ENCODE peak calls at places on chromosomes 3 and 15, in seven cellular contexts. One of them, this sample, is unnamed.

GRCh38 chr3:172233474-172234277 is 194.3 kb downstream of the FNDC3B start:
- DNase-seq in A172: no peak
- DNase-seq in NCI-H460: no peak
- DNase-seq in Right ventricle myocardium superior: no peak
- DNase-seq in activated effector memory CD4-positive, alpha-beta T cell treated with anti-CD3 and anti-CD28 coated beads, Interleukin-2, amount 50 U/mL, for 16 hours: no peak
- DNase-seq in T-helper 2 cell: no peak
- DNase-seq in amniotic epithelial cell: no peak
- DNase-seq in this sample: no peak

GRCh38 chr15:89665449-89666146 is 10.3 kb upstream of the KIF7 start:
- DNase-seq in A172: no peak
- DNase-seq in activated effector memory CD4-positive, alpha-beta T cell treated with anti-CD3 and anti-CD28 coated beads, Interleukin-2, amount 50 U/mL, for 16 hours: no peak
- DNase-seq in T-helper 2 cell: no peak
- DNase-seq in NCI-H460: peak; percentile 30
- DNase-seq in amniotic epithelial cell: peak; percentile 47
- DNase-seq in Right ventricle myocardium superior: peak; percentile 82
- DNase-seq in this sample: no peak

GRCh38 chr3:129599073-129599472 is 7.4 kb downstream of the PLXND1 start:
- DNase-seq in amniotic epithelial cell: no peak
- DNase-seq in A172: no peak
- DNase-seq in activated effector memory CD4-positive, alpha-beta T cell treated with anti-CD3 and anti-CD28 coated beads, Interleukin-2, amount 50 U/mL, for 16 hours: no peak
- DNase-seq in NCI-H460: no peak
- DNase-seq in Right ventricle myocardium superior: no peak
- DNase-seq in T-helper 2 cell: no peak
- DNase-seq in this sample: no peak

GRCh38 chr3:194136519-194137313 is 768 bp downstream of the HES1 start:
- DNase-seq in activated effector memory CD4-positive, alpha-beta T cell treated with anti-CD3 and anti-CD28 coated beads, Interleukin-2, amount 50 U/mL, for 16 hours: peak; percentile 76
- DNase-seq in NCI-H460: no peak
- DNase-seq in T-helper 2 cell: peak; percentile 42
- DNase-seq in amniotic epithelial cell: peak; percentile 90
- DNase-seq in Right ventricle myocardium superior: peak; percentile 75
- DNase-seq in A172: peak; percentile 72
- DNase-seq in this sample: peak; percentile 22

GRCh38 chr3:134371542-134372324 is 2.5 kb downstream of the AMOTL2 start:
- DNase-seq in activated effector memory CD4-positive, alpha-beta T cell treated with anti-CD3 and anti-CD28 coated beads, Interleukin-2, amount 50 U/mL, for 16 hours: peak; percentile 33
- DNase-seq in NCI-H460: no peak
- DNase-seq in Right ventricle myocardium superior: no peak
- DNase-seq in T-helper 2 cell: no peak
- DNase-seq in A172: peak; percentile 59
- DNase-seq in amniotic epithelial cell: peak; percentile 79
- DNase-seq in this sample: peak; percentile 56

GRCh38 chr3:33975463-33975862 is 177.0 kb downstream of the PDCD6IP start:
- DNase-seq in amniotic epithelial cell: peak; percentile 5
- DNase-seq in Right ventricle myocardium superior: no peak
- DNase-seq in activated effector memory CD4-positive, alpha-beta T cell treated with anti-CD3 and anti-CD28 coated beads, Interleukin-2, amount 50 U/mL, for 16 hours: no peak
- DNase-seq in A172: no peak
- DNase-seq in NCI-H460: no peak
- DNase-seq in T-helper 2 cell: no peak
- DNase-seq in this sample: no peak

GRCh38 chr3:157602424-157602823 is 99.2 kb upstream of the VEPH1 start:
- DNase-seq in Right ventricle myocardium superior: no peak
- DNase-seq in T-helper 2 cell: no peak
- DNase-seq in amniotic epithelial cell: no peak
- DNase-seq in activated effector memory CD4-positive, alpha-beta T cell treated with anti-CD3 and anti-CD28 coated beads, Interleukin-2, amount 50 U/mL, for 16 hours: no peak
- DNase-seq in NCI-H460: no peak
- DNase-seq in A172: no peak
- DNase-seq in this sample: no peak

GRCh38 chr3:118538187-118538586 is 496.5 kb downstream of the IGSF11 start:
- DNase-seq in activated effector memory CD4-positive, alpha-beta T cell treated with anti-CD3 and anti-CD28 coated beads, Interleukin-2, amount 50 U/mL, for 16 hours: no peak
- DNase-seq in Right ventricle myocardium superior: no peak
- DNase-seq in A172: no peak
- DNase-seq in NCI-H460: no peak
- DNase-seq in T-helper 2 cell: no peak
- DNase-seq in amniotic epithelial cell: no peak
- DNase-seq in this sample: no peak

GRCh38 chr3:150147776-150148175 is 177.1 kb upstream of the PFN2 start:
- DNase-seq in NCI-H460: no peak
- DNase-seq in A172: peak; percentile 14
- DNase-seq in Right ventricle myocardium superior: no peak
- DNase-seq in T-helper 2 cell: no peak
- DNase-seq in activated effector memory CD4-positive, alpha-beta T cell treated with anti-CD3 and anti-CD28 coated beads, Interleukin-2, amount 50 U/mL, for 16 hours: no peak
- DNase-seq in amniotic epithelial cell: peak; percentile 71
- DNase-seq in this sample: no peak

GRCh38 chr3:7585052-7585451 is 724.1 kb downstream of the GRM7 start:
- DNase-seq in A172: no peak
- DNase-seq in amniotic epithelial cell: no peak
- DNase-seq in NCI-H460: no peak
- DNase-seq in T-helper 2 cell: no peak
- DNase-seq in activated effector memory CD4-positive, alpha-beta T cell treated with anti-CD3 and anti-CD28 coated beads, Interleukin-2, amount 50 U/mL, for 16 hours: no peak
- DNase-seq in Right ventricle myocardium superior: no peak
- DNase-seq in this sample: no peak

GRCh38 chr3:183515968-183516851 is 39.3 kb downstream of the KLHL6 start:
- DNase-seq in amniotic epithelial cell: no peak
- DNase-seq in activated effector memory CD4-positive, alpha-beta T cell treated with anti-CD3 and anti-CD28 coated beads, Interleukin-2, amount 50 U/mL, for 16 hours: peak; percentile 78
- DNase-seq in T-helper 2 cell: peak; percentile 76
- DNase-seq in NCI-H460: no peak
- DNase-seq in A172: no peak
- DNase-seq in Right ventricle myocardium superior: no peak
- DNase-seq in this sample: no peak

GRCh38 chr15:71761649-71762048 is 48.7 kb upstream of the NR2E3 start:
- DNase-seq in amniotic epithelial cell: peak; percentile 78
- DNase-seq in T-helper 2 cell: no peak
- DNase-seq in Right ventricle myocardium superior: no peak
- DNase-seq in A172: peak; percentile 82
- DNase-seq in NCI-H460: no peak
- DNase-seq in activated effector memory CD4-positive, alpha-beta T cell treated with anti-CD3 and anti-CD28 coated beads, Interleukin-2, amount 50 U/mL, for 16 hours: no peak
- DNase-seq in this sample: peak; percentile 96

GRCh38 chr15:70171224-70171886 is 73.6 kb upstream of the TLE3 start:
- DNase-seq in NCI-H460: no peak
- DNase-seq in Right ventricle myocardium superior: peak; percentile 7
- DNase-seq in T-helper 2 cell: no peak
- DNase-seq in A172: no peak
- DNase-seq in amniotic epithelial cell: peak; percentile 58
- DNase-seq in activated effector memory CD4-positive, alpha-beta T cell treated with anti-CD3 and anti-CD28 coated beads, Interleukin-2, amount 50 U/mL, for 16 hours: no peak
- DNase-seq in this sample: no peak

GRCh38 chr3:185009650-185010049 is 143.2 kb downstream of the C3orf70 start:
- DNase-seq in A172: no peak
- DNase-seq in T-helper 2 cell: no peak
- DNase-seq in Right ventricle myocardium superior: no peak
- DNase-seq in amniotic epithelial cell: no peak
- DNase-seq in NCI-H460: no peak
- DNase-seq in activated effector memory CD4-positive, alpha-beta T cell treated with anti-CD3 and anti-CD28 coated beads, Interleukin-2, amount 50 U/mL, for 16 hours: no peak
- DNase-seq in this sample: no peak

GRCh38 chr15:100338971-100339444 is 2.8 kb downstream of the ADAMTS17 start:
- DNase-seq in A172: peak; percentile 39
- DNase-seq in activated effector memory CD4-positive, alpha-beta T cell treated with anti-CD3 and anti-CD28 coated beads, Interleukin-2, amount 50 U/mL, for 16 hours: peak; percentile 79
- DNase-seq in Right ventricle myocardium superior: peak; percentile 60
- DNase-seq in amniotic epithelial cell: peak; percentile 65
- DNase-seq in T-helper 2 cell: peak; percentile 51
- DNase-seq in NCI-H460: peak; percentile 24
- DNase-seq in this sample: peak; percentile 82

GRCh38 chr15:63971427-63971805 is 74.9 kb downstream of the DAPK2 start:
- DNase-seq in amniotic epithelial cell: no peak
- DNase-seq in Right ventricle myocardium superior: peak; percentile 36
- DNase-seq in A172: no peak
- DNase-seq in activated effector memory CD4-positive, alpha-beta T cell treated with anti-CD3 and anti-CD28 coated beads, Interleukin-2, amount 50 U/mL, for 16 hours: peak; percentile 80
- DNase-seq in T-helper 2 cell: peak; percentile 26
- DNase-seq in NCI-H460: no peak
- DNase-seq in this sample: no peak

GRCh38 chr3:127739347-127740135 is 66.8 kb downstream of the ABTB1 start:
- DNase-seq in activated effector memory CD4-positive, alpha-beta T cell treated with anti-CD3 and anti-CD28 coated beads, Interleukin-2, amount 50 U/mL, for 16 hours: peak; percentile 33
- DNase-seq in T-helper 2 cell: no peak
- DNase-seq in A172: no peak
- DNase-seq in amniotic epithelial cell: no peak
- DNase-seq in NCI-H460: no peak
- DNase-seq in Right ventricle myocardium superior: no peak
- DNase-seq in this sample: no peak

GRCh38 chr3:71987828-71988227 is 202.9 kb upstream of the PROK2 start:
- DNase-seq in Right ventricle myocardium superior: no peak
- DNase-seq in amniotic epithelial cell: no peak
- DNase-seq in T-helper 2 cell: no peak
- DNase-seq in A172: peak; percentile 88
- DNase-seq in NCI-H460: no peak
- DNase-seq in activated effector memory CD4-positive, alpha-beta T cell treated with anti-CD3 and anti-CD28 coated beads, Interleukin-2, amount 50 U/mL, for 16 hours: no peak
- DNase-seq in this sample: no peak

GRCh38 chr15:97995192-97995591 is 34.7 kb downstream of the ARRDC4 start:
- DNase-seq in T-helper 2 cell: no peak
- DNase-seq in activated effector memory CD4-positive, alpha-beta T cell treated with anti-CD3 and anti-CD28 coated beads, Interleukin-2, amount 50 U/mL, for 16 hours: no peak
- DNase-seq in NCI-H460: no peak
- DNase-seq in amniotic epithelial cell: no peak
- DNase-seq in Right ventricle myocardium superior: no peak
- DNase-seq in A172: no peak
- DNase-seq in this sample: no peak

GRCh38 chr3:98763076-98763475 is at the start of gene ST3GAL6:
- DNase-seq in NCI-H460: no peak
- DNase-seq in activated effector memory CD4-positive, alpha-beta T cell treated with anti-CD3 and anti-CD28 coated beads, Interleukin-2, amount 50 U/mL, for 16 hours: no peak
- DNase-seq in A172: no peak
- DNase-seq in T-helper 2 cell: no peak
- DNase-seq in amniotic epithelial cell: peak; percentile 90
- DNase-seq in Right ventricle myocardium superior: peak; percentile 48
- DNase-seq in this sample: no peak